ENCODE peak calls at places on chromosomes 2 and 18, in four cellular contexts. S is ovary, A is Calu3, B is body of pancreas. U is an unnamed sample.

GRCh38 chr18:23380817-23381216 is 72.3 kb upstream of the RIOK3 start:
- DNase-seq in S (no peak), A (no peak), B (no peak), U (no peak)

GRCh38 chr18:74115046-74115445 is 32.6 kb downstream of the FBXO15 start:
- DNase-seq in S (no peak), A (no peak), B (no peak), U (no peak)

GRCh38 chr2:107112561-107112960 is 226.6 kb upstream of the ST6GAL2 start:
- DNase-seq in S (no peak), A (no peak), B (no peak), U (no peak)

GRCh38 chr2:230893881-230894781 is 29.4 kb downstream of the ITM2C start:
- DNase-seq in S (no peak), A (no peak), B (no peak), U (no peak)

GRCh38 chr2:35410431-35411061 is 945.0 kb upstream of the CRIM1 start:
- DNase-seq in S (peak), A (peak), B (peak), U (peak)

GRCh38 chr18:10213526-10213925 is 240.9 kb upstream of the APCDD1 start:
- DNase-seq in S (no peak), A (peak), B (peak), U (peak)

GRCh38 chr2:212928681-212929080 is 222.7 kb downstream of the IKZF2 start:
- DNase-seq in S (no peak), A (no peak), B (no peak), U (no peak)

GRCh38 chr18:74040459-74041332 is 106.9 kb downstream of the FBXO15 start:
- DNase-seq in S (no peak), A (peak), B (peak), U (peak)

GRCh38 chr2:188326669-188327301 is 35.1 kb downstream of the GULP1 start:
- DNase-seq in S (no peak), A (no peak), B (peak), U (no peak)

GRCh38 chr2:85753525-85754312 is at the start of gene ATOH8:
- DNase-seq in S (peak), A (peak), B (peak), U (peak)

U was measured in DND-41.